ENCODE peak calls at places on chromosomes 5 and 9, in seven cellular contexts. H is HepG2, X is HCT116, B is GM12878, E is SK-N-SH, L is H1, O is K562. M is an unnamed sample.

GRCh38 chr5:156402387-156402921 is 75.5 kb downstream of the SGCD start:
- DNase-seq in H (no peak), E (no peak), O (no peak), X (no peak), B (peak; percentile 87), L (peak; percentile 9), M (no peak)

GRCh38 chr5:173513521-173513991 is 102.9 kb downstream of the BOD1 start:
- DNase-seq in E (no peak), X (no peak), H (no peak), O (no peak), L (no peak), B (no peak), M (no peak)

GRCh38 chr5:110086658-110087388 is 397.1 kb downstream of the MAN2A1 start:
- DNase-seq in B (no peak), X (no peak), O (no peak), E (no peak), L (no peak), H (no peak), M (peak; percentile 22)

GRCh38 chr5:93274291-93274690 is 306.7 kb downstream of the NR2F1-AS1 start:
- DNase-seq in L (no peak), O (no peak), E (no peak), X (no peak), B (no peak), H (no peak), M (no peak)

GRCh38 chr5:151298063-151298462 is 5.5 kb downstream of the SLC36A3 start:
- DNase-seq in X (peak; percentile 33), O (no peak), H (peak; percentile 68), B (peak; percentile 26), L (no peak), E (peak; percentile 56), M (peak; percentile 41)

GRCh38 chr9:131799177-131799823 is 59.4 kb upstream of the RAPGEF1 start:
- DNase-seq in E (no peak), X (peak; percentile 10), O (peak; percentile 73), L (no peak), B (no peak), H (peak; percentile 24), M (no peak)

GRCh38 chr9:37650873-37651768 is at the start of gene FRMPD1:
- DNase-seq in O (peak; percentile 89), E (peak; percentile 92), H (peak; percentile 17), L (peak; percentile 13), X (no peak), B (no peak), M (no peak)

GRCh38 chr5:128035689-128036088 is 47.9 kb upstream of the SLC12A2 start:
- DNase-seq in L (no peak), B (no peak), H (no peak), X (no peak), O (no peak), E (peak; percentile 30), M (no peak)

GRCh38 chr9:97903168-97903567 is 19.1 kb downstream of the TRMO start:
- DNase-seq in O (no peak), L (no peak), B (no peak), E (no peak), X (no peak), H (no peak), M (no peak)

GRCh38 chr9:33287087-33287490 is 3.2 kb upstream of the NFX1 start:
- DNase-seq in L (no peak), E (peak; percentile 65), H (peak; percentile 67), O (no peak), B (no peak), X (peak; percentile 46), M (no peak)
- TF ChIP-seq SIN3A in L (no peak), E (no peak), H (no peak), O (no peak), B (no peak), X (no peak), M (no peak)

DNA sequence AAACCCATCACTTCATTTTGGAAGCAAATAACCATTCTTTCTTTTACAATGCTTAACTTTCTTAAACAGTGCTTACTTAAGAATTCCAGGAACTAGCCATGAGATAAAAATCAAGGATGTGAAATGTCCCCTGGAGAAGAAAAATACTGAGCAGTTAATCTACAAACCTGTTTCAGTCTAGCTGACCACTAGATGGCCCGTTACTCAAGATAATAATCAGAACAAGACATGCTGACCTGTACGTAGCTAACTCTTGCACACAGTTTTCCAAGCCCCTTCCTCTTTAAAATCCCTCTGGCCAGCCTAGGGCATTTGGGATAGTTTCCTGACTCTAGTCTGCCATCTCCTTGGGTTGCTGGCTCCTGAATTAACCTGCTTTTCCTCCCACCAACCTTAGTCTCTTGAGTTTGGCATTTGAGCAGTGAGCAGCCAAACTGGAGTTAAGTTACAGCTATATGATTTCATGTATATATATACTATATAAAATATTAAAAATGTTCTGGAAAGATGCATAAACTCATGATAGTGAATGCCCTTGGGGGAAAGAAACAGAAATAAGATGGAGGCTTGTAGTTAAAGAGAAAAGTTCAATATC is 59.3 kb upstream of the TRAF1 start:
- DNase-seq in L (no peak), B (no peak), X (peak; percentile 50), E (peak; percentile 59), H (peak; percentile 56), O (peak; percentile 26), M (peak; percentile 28)
- TF ChIP-seq SIN3A in L (no peak), B (no peak), X (no peak), E (no peak), H (no peak), O (no peak), M (no peak)

DNA sequence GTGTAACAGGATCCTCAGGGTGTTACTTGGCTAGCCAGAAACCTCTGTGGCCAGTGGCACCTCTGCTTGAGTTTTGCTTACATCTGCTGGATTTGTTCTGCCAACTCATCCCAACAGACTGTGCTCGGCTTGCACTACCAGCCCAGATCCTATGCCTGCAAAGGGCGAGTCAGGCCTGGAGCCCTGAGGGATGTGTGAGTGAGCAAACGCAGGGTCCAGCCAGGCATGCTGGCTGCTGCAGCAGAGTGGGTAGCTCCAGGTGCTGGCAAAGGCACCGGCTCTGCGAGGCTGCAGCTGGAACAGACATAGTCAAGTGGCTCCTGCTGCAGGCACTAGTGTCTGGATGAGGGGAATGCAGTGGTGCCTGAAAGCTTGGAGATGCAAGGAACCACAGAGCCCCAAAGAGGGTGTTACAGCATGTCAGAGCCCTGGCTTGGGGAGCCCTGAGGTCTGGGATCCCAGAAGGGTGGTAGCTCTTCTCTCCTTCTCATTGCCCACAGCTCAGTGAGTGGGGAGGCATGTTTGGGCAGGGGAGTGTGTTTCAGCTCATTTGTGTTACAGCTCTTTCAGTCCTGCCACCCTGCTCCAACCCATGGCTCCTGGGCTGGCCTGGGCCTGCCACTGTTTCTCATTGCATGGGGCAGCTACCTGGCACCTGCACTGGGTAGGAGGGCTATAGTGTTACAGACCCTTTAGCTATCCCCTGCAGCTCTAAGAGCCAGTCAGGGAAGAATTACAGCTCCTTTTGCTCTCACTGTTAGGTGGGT is 332.6 kb downstream of the TAF11L14 start:
- DNase-seq in B (no peak), X (no peak), L (no peak), H (no peak), E (no peak), O (no peak), M (no peak)
- TF ChIP-seq SIN3A in B (no peak), X (no peak), L (no peak), H (no peak), E (no peak), O (no peak), M (no peak)

GRCh38 chr5:164336906-164337305 is 831.5 kb downstream of the MAT2B start:
- DNase-seq in O (no peak), X (no peak), B (no peak), H (no peak), E (no peak), L (no peak), M (no peak)
- TF ChIP-seq SIN3A in O (no peak), X (no peak), B (no peak), H (no peak), E (no peak), L (no peak), M (no peak)

GRCh38 chr9:116516456-116516855 is 170.6 kb upstream of the TRIM32 start:
- DNase-seq in E (no peak), X (no peak), L (no peak), H (no peak), B (no peak), O (no peak), M (no peak)
- TF ChIP-seq SIN3A in E (no peak), X (no peak), L (no peak), H (no peak), B (no peak), O (no peak), M (no peak)

GRCh38 chr5:55222061-55222818 is 4.9 kb downstream of the MCIDAS start:
- DNase-seq in X (no peak), E (no peak), B (no peak), O (no peak), L (no peak), H (no peak), M (no peak)
- TF ChIP-seq SIN3A in X (no peak), E (no peak), B (no peak), O (no peak), L (no peak), H (no peak), M (no peak)

DNA sequence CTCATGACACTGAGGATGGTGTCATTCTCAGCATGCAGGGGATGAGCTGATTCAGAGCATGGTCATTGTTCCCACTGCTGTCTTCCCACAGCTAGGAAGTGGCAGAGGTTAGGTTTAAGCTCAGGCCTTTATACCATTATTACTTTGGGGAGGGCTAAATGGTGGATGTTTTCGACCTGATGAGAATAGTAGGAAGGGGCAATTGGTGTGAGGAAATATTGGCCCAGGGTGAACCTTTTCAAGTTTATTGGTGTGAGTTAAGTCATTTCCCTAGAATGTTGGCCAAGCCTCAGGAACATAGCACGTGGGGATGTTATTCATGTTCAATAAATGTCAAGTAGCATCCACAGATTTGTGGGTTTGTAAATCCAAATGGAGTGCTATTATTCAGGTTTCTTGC is 59.6 kb downstream of the ARHGAP26 start:
- DNase-seq in E (no peak), L (no peak), B (no peak), H (no peak), X (no peak), O (no peak), M (no peak)
- TF ChIP-seq SIN3A in E (no peak), L (no peak), B (no peak), H (no peak), X (no peak), O (no peak), M (no peak)